ENCODE peak calls at places on chromosomes 4 and X, in nine cellular contexts. P, U, K, N, G, W, D, I and B are unnamed samples.
A peak's percentile ranks its signal among the peaks of the same experiment; 100 is the strongest.

GRCh38 chrX:40012800-40013682 is 84.7 kb downstream of the BCOR start:
- DNase-seq in P (peak; percentile 70), U (no peak), K (peak; percentile 77), N (peak; percentile 56), G (peak; percentile 40), W (peak; percentile 64), D (peak; percentile 46), I (peak; percentile 62), B (peak; percentile 74)

GRCh38 chr4:121479801-121480200 is 99.0 kb upstream of the QRFPR start:
- DNase-seq in P (no peak), U (no peak), K (no peak), N (no peak), G (no peak), W (no peak), D (no peak), I (no peak), B (no peak)

GRCh38 chrX:140467211-140467610 is 37.7 kb downstream of the SOX3 start:
- DNase-seq in P (no peak), U (no peak), K (no peak), N (no peak), G (no peak), W (no peak), D (peak; percentile 70), I (no peak), B (no peak)

GRCh38 chrX:21741378-21741777 is 16.5 kb downstream of the SMPX start:
- DNase-seq in P (no peak), U (no peak), K (no peak), N (no peak), G (no peak), W (no peak), D (no peak), I (no peak), B (no peak)

GRCh38 chrX:7399373-7399772 is 251.4 kb upstream of the PUDP start:
- DNase-seq in P (no peak), U (no peak), K (no peak), N (no peak), G (no peak), W (no peak), D (no peak), I (no peak), B (no peak)

GRCh38 chrX:118523920-118524319 is 28.3 kb downstream of the DOCK11 start:
- DNase-seq in P (no peak), U (no peak), K (no peak), N (no peak), G (no peak), W (no peak), D (no peak), I (no peak), B (no peak)

GRCh38 chrX:49172280-49172780 is 632 bp downstream of the PLP2 start:
- DNase-seq in P (peak; percentile 74), U (no peak), K (peak; percentile 72), N (peak; percentile 78), G (peak; percentile 73), W (no peak), D (peak; percentile 10), I (peak; percentile 72), B (no peak)

GRCh38 chr4:142683997-142684396 is 162.1 kb downstream of the INPP4B start:
- DNase-seq in P (no peak), U (no peak), K (no peak), N (no peak), G (no peak), W (no peak), D (no peak), I (no peak), B (no peak)

GRCh38 chr4:126799971-126800722 is 832.6 kb upstream of the INTU start:
- DNase-seq in P (no peak), U (no peak), K (no peak), N (no peak), G (no peak), W (no peak), D (peak; percentile 69), I (no peak), B (no peak)

GRCh38 chr4:151518359-151518758 is 109.4 kb downstream of the FHIP1A start:
- DNase-seq in P (no peak), U (no peak), K (no peak), N (no peak), G (no peak), W (no peak), D (no peak), I (no peak), B (no peak)

GRCh38 chrX:54178100-54178940 is 4.7 kb downstream of the FAM120C start:
- DNase-seq in P (no peak), U (no peak), K (no peak), N (no peak), G (no peak), W (no peak), D (peak; percentile 72), I (peak; percentile 24), B (no peak)

GRCh38 chr4:10281996-10282395 is 165.4 kb upstream of the WDR1 start:
- DNase-seq in P (no peak), U (no peak), K (no peak), N (no peak), G (no peak), W (no peak), D (no peak), I (no peak), B (no peak)

GRCh38 chr4:44150091-44150576 is 298.5 kb downstream of the KCTD8 start:
- DNase-seq in P (no peak), U (no peak), K (no peak), N (no peak), G (no peak), W (no peak), D (peak; percentile 75), I (no peak), B (no peak)

GRCh38 chr4:74632634-74633033 is 161.7 kb downstream of the BTC start:
- DNase-seq in P (peak; percentile 66), U (no peak), K (no peak), N (peak; percentile 73), G (peak; percentile 29), W (no peak), D (peak; percentile 98), I (peak; percentile 86), B (no peak)

GRCh38 chrX:135481696-135482179 is 38.7 kb upstream of the INTS6L start:
- DNase-seq in P (no peak), U (no peak), K (no peak), N (no peak), G (no peak), W (no peak), D (no peak), I (no peak), B (no peak)

DNA sequence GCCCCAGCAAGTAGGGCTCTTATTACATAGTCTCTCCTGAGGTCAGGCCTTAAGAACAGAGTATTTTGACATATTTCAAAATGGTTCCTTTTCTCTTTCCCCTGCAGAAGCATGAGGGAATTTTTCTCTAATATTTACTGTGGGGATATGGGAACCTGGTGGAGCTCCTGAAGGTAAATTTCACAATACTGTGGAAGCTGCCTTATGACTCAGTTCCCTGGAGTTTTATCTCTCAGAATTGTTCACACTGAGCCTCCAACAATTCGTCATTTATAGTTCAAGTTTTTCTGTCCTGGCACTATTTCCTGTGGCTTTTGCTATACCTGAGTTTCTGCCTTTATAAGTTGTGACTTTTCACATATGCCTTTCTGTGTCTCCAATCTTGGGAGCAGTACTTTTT is 607.2 kb upstream of the NDST4 start:
- DNase-seq in P (no peak), U (no peak), K (no peak), N (no peak), G (no peak), W (no peak), D (peak; percentile 6), I (no peak), B (no peak)
- TF ChIP-seq CTCF in P (no peak), U (no peak), K (no peak), N (no peak), G (no peak), W (no peak), D (no peak), I (no peak), B (no peak)

GRCh38 chr4:77126844-77127614 is 30.0 kb upstream of the CCNG2 start:
- DNase-seq in P (no peak), U (no peak), K (peak; percentile 87), N (no peak), G (no peak), W (no peak), D (no peak), I (no peak), B (no peak)
- TF ChIP-seq CTCF in P (no peak), U (no peak), K (no peak), N (no peak), G (no peak), W (no peak), D (no peak), I (no peak), B (no peak)

GRCh38 chrX:103629295-103630170 is 758 bp downstream of the TCEAL1 start:
- DNase-seq in P (peak; percentile 40), U (no peak), K (peak; percentile 11), N (peak; percentile 65), G (peak; percentile 33), W (peak; percentile 90), D (peak; percentile 57), I (peak; percentile 86), B (no peak)
- TF ChIP-seq CTCF in P (no peak), U (peak; percentile 69), K (peak; percentile 63), N (peak; percentile 43), G (no peak), W (peak; percentile 60), D (peak; percentile 32), I (peak; percentile 85), B (peak; percentile 61)

GRCh38 chrX:45623266-45623665 is 422.6 kb upstream of the DIPK2B start:
- DNase-seq in P (no peak), U (no peak), K (no peak), N (no peak), G (no peak), W (no peak), D (peak; percentile 92), I (peak; percentile 26), B (no peak)

GRCh38 chrX:45622538-45622937 is 421.9 kb upstream of the DIPK2B start:
- DNase-seq in P (no peak), U (no peak), K (no peak), N (no peak), G (no peak), W (no peak), D (peak; percentile 71), I (no peak), B (no peak)

GRCh38 chrX:45622042-45622423 is 421.4 kb upstream of the DIPK2B start:
- DNase-seq in P (no peak), U (no peak), K (no peak), N (no peak), G (no peak), W (no peak), D (no peak), I (no peak), B (no peak)

GRCh38 chrX:45619290-45619689 is 418.6 kb upstream of the DIPK2B start:
- DNase-seq in P (no peak), U (no peak), K (no peak), N (no peak), G (no peak), W (no peak), D (peak; percentile 71), I (no peak), B (no peak)

DNA sequence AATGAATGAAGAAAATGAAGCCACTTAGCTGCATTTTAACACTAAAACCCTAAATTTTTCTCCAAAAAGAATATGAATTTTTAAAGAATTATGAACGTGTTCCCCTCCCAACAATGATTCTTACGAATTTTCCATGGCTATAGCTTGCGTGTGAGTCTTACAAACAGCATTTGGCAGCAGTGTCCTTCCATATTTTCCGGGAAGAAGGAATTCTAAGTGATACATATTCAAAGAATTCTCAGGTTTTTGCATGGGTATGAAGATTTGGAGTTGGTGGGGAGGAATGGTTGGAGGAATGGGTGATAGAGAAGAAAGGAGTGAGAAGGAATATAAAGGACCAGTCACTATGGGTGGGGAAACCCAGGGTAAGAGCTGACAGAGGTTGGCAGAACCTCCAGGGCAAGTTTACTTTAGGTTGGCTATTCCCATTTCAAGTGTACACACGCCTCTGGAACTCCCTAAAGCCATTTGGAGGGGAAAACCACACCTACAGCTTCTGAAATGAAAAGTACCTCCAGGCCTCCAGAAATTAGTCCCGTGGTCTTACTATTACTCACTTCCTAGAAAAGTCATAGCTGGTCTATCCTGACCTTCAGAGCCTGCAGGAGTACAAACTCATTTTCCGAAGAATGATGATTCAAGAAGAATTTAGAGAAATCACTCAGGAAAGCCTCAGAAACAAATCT is 420.8 kb upstream of the DIPK2B start:
- DNase-seq in P (no peak), U (no peak), K (no peak), N (no peak), G (no peak), W (no peak), D (peak; percentile 77), I (no peak), B (no peak)
- TF ChIP-seq CTCF in P (no peak), U (no peak), K (no peak), N (no peak), G (no peak), W (no peak), D (no peak), I (no peak), B (no peak)